ENCODE peak calls at places on chromosomes 2 and 18, in five cellular contexts. One of them, this sample, is unnamed.

GRCh38 chr2:176085120-176085788 is 1.5 kb upstream of the EVX2 start:
- DNase-seq in body of pancreas: no peak
- DNase-seq in uterus: no peak
- DNase-seq in HCT116: no peak
- DNase-seq in endothelial cell of umbilical vein: no peak
- DNase-seq in this sample: no peak

GRCh38 chr2:207286106-207286505 is 120.4 kb upstream of the KLF7 start:
- DNase-seq in body of pancreas: no peak
- DNase-seq in uterus: no peak
- DNase-seq in HCT116: no peak
- DNase-seq in endothelial cell of umbilical vein: no peak
- DNase-seq in this sample: no peak

GRCh38 chr2:119236796-119237195 is 13.2 kb downstream of the STEAP3 start:
- DNase-seq in body of pancreas: no peak
- DNase-seq in uterus: no peak
- DNase-seq in HCT116: no peak
- DNase-seq in endothelial cell of umbilical vein: no peak
- DNase-seq in this sample: no peak

GRCh38 chr2:86283461-86284030 is 53.9 kb downstream of the REEP1 start:
- DNase-seq in body of pancreas: peak
- DNase-seq in uterus: no peak
- DNase-seq in HCT116: no peak
- DNase-seq in endothelial cell of umbilical vein: no peak
- DNase-seq in this sample: no peak

GRCh38 chr18:36628435-36629094 is 200.2 kb downstream of the TPGS2 start:
- DNase-seq in body of pancreas: no peak
- DNase-seq in uterus: no peak
- DNase-seq in HCT116: no peak
- DNase-seq in endothelial cell of umbilical vein: no peak
- DNase-seq in this sample: no peak

GRCh38 chr2:120937736-120938131 is 202.1 kb downstream of the GLI2 start:
- DNase-seq in body of pancreas: no peak
- DNase-seq in uterus: peak
- DNase-seq in HCT116: no peak
- DNase-seq in endothelial cell of umbilical vein: no peak
- DNase-seq in this sample: no peak

GRCh38 chr18:40371673-40372072 is 1583.4 kb upstream of the PIK3C3 start:
- DNase-seq in body of pancreas: no peak
- DNase-seq in uterus: no peak
- DNase-seq in HCT116: no peak
- DNase-seq in endothelial cell of umbilical vein: peak
- DNase-seq in this sample: no peak

GRCh38 chr18:27772081-27772480 is 404.8 kb downstream of the CDH2 start:
- DNase-seq in body of pancreas: no peak
- DNase-seq in uterus: no peak
- DNase-seq in HCT116: no peak
- DNase-seq in endothelial cell of umbilical vein: no peak
- DNase-seq in this sample: no peak

GRCh38 chr2:227365833-227366232 is 13.3 kb downstream of the TM4SF20 start:
- DNase-seq in body of pancreas: no peak
- DNase-seq in uterus: no peak
- DNase-seq in HCT116: no peak
- DNase-seq in endothelial cell of umbilical vein: no peak
- DNase-seq in this sample: no peak

GRCh38 chr18:11981633-11982366 is 493 bp downstream of the IMPA2 start:
- DNase-seq in body of pancreas: peak
- DNase-seq in uterus: peak
- DNase-seq in HCT116: no peak
- DNase-seq in endothelial cell of umbilical vein: peak
- DNase-seq in this sample: no peak

GRCh38 chr2:19838616-19839015 is 63.2 kb downstream of the TTC32 start:
- DNase-seq in body of pancreas: no peak
- DNase-seq in uterus: no peak
- DNase-seq in HCT116: no peak
- DNase-seq in endothelial cell of umbilical vein: no peak
- DNase-seq in this sample: no peak

GRCh38 chr18:46148810-46149209 is 44.6 kb downstream of the HAUS1 start:
- DNase-seq in body of pancreas: peak
- DNase-seq in uterus: peak
- DNase-seq in HCT116: no peak
- DNase-seq in endothelial cell of umbilical vein: peak
- DNase-seq in this sample: no peak

GRCh38 chr2:67824196-67824595 is 238.6 kb downstream of the C1D start:
- DNase-seq in body of pancreas: no peak
- DNase-seq in uterus: peak
- DNase-seq in HCT116: no peak
- DNase-seq in endothelial cell of umbilical vein: no peak
- DNase-seq in this sample: no peak

GRCh38 chr2:16170675-16171424 is 230.5 kb downstream of the MYCN start:
- DNase-seq in body of pancreas: no peak
- DNase-seq in uterus: no peak
- DNase-seq in HCT116: no peak
- DNase-seq in endothelial cell of umbilical vein: no peak
- DNase-seq in this sample: no peak

GRCh38 chr2:233354971-233355574 is 779 bp downstream of the DGKD start:
- DNase-seq in body of pancreas: peak
- DNase-seq in uterus: no peak
- DNase-seq in HCT116: no peak
- DNase-seq in endothelial cell of umbilical vein: peak
- DNase-seq in this sample: no peak

GRCh38 chr18:9965711-9966624 is 52.2 kb downstream of the VAPA start:
- DNase-seq in body of pancreas: no peak
- DNase-seq in uterus: no peak
- DNase-seq in HCT116: no peak
- DNase-seq in endothelial cell of umbilical vein: no peak
- DNase-seq in this sample: no peak

GRCh38 chr2:177212106-177212894 is at the start of gene HNRNPA3:
- DNase-seq in body of pancreas: peak
- DNase-seq in uterus: peak
- DNase-seq in HCT116: peak
- DNase-seq in endothelial cell of umbilical vein: peak
- DNase-seq in this sample: peak

GRCh38 chr2:177217247-177217843 is 4.8 kb downstream of the HNRNPA3 start:
- DNase-seq in body of pancreas: no peak
- DNase-seq in uterus: no peak
- DNase-seq in HCT116: no peak
- DNase-seq in endothelial cell of umbilical vein: no peak
- DNase-seq in this sample: no peak

GRCh38 chr2:177211148-177211547 is 1.4 kb upstream of the HNRNPA3 start:
- DNase-seq in body of pancreas: no peak
- DNase-seq in uterus: no peak
- DNase-seq in HCT116: no peak
- DNase-seq in endothelial cell of umbilical vein: no peak
- DNase-seq in this sample: no peak

GRCh38 chr2:177211602-177212105 is 940 bp upstream of the HNRNPA3 start:
- DNase-seq in body of pancreas: no peak
- DNase-seq in uterus: no peak
- DNase-seq in HCT116: no peak
- DNase-seq in endothelial cell of umbilical vein: peak
- DNase-seq in this sample: no peak

GRCh38 chr2:177212895-177213856 is 582 bp downstream of the HNRNPA3 start:
- DNase-seq in body of pancreas: peak
- DNase-seq in uterus: peak
- DNase-seq in HCT116: peak
- DNase-seq in endothelial cell of umbilical vein: peak
- DNase-seq in this sample: peak
- TF ChIP-seq POLR2A in body of pancreas: no peak
- TF ChIP-seq POLR2A in uterus: no peak
- TF ChIP-seq POLR2A in HCT116: no peak
- TF ChIP-seq POLR2A in endothelial cell of umbilical vein: peak
- TF ChIP-seq POLR2A in this sample: peak

GRCh38 chr2:44938287-44939073 is 3.0 kb upstream of the SIX3 start:
- DNase-seq in body of pancreas: no peak
- DNase-seq in uterus: no peak
- DNase-seq in HCT116: no peak
- DNase-seq in endothelial cell of umbilical vein: no peak
- DNase-seq in this sample: no peak

GRCh38 chr2:44939074-44940052 is 2.1 kb upstream of the SIX3 start:
- DNase-seq in body of pancreas: no peak
- DNase-seq in uterus: no peak
- DNase-seq in HCT116: no peak
- DNase-seq in endothelial cell of umbilical vein: no peak
- DNase-seq in this sample: no peak

GRCh38 chr2:44936275-44936674 is 5.2 kb upstream of the SIX3 start:
- DNase-seq in body of pancreas: no peak
- DNase-seq in uterus: no peak
- DNase-seq in HCT116: no peak
- DNase-seq in endothelial cell of umbilical vein: no peak
- DNase-seq in this sample: no peak

GRCh38 chr2:44936715-44937687 is 4.5 kb upstream of the SIX3 start:
- DNase-seq in body of pancreas: no peak
- DNase-seq in uterus: no peak
- DNase-seq in HCT116: no peak
- DNase-seq in endothelial cell of umbilical vein: no peak
- DNase-seq in this sample: no peak

DNA sequence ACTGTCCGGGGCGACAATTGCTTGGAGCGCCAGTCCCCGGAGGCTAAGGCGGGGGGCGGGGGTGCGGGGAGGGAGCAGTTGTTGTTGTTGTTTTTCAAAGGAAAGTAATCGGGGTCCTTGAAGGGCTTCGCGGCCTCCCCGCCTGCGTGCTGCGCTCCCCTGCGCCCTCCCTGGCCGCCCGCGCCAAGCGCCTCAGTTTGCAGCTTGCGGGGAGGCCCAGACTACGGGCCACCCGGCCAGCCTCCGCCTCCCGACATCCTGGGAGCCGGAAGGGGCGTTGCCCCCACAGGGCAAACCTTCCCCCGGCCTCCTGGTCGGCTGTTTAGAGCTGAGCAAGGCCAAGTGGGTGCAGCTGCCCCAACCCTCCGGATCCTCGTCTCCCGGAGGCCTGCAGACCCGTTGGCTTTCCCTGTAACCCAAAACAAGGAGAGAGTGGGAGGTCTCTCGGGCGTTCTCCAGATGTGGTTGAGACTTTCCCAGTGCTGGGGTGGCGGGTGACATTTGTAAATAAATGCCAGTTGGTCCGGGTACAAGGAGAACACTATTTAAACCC is 3.7 kb upstream of the SIX3 start:
- DNase-seq in body of pancreas: no peak
- DNase-seq in uterus: no peak
- DNase-seq in HCT116: peak
- DNase-seq in endothelial cell of umbilical vein: no peak
- DNase-seq in this sample: no peak
- TF ChIP-seq POLR2A in body of pancreas: peak
- TF ChIP-seq POLR2A in uterus: no peak
- TF ChIP-seq POLR2A in HCT116: peak
- TF ChIP-seq POLR2A in endothelial cell of umbilical vein: no peak
- TF ChIP-seq POLR2A in this sample: no peak

GRCh38 chr2:199455533-199456382 is 2.0 kb downstream of the SATB2 start:
- DNase-seq in body of pancreas: peak
- DNase-seq in uterus: no peak
- DNase-seq in HCT116: peak
- DNase-seq in endothelial cell of umbilical vein: no peak
- DNase-seq in this sample: no peak
- TF ChIP-seq POLR2A in body of pancreas: peak
- TF ChIP-seq POLR2A in uterus: no peak
- TF ChIP-seq POLR2A in HCT116: peak
- TF ChIP-seq POLR2A in endothelial cell of umbilical vein: no peak
- TF ChIP-seq POLR2A in this sample: peak

GRCh38 chr2:240565267-240566202 is 2.7 kb upstream of the RNPEPL1 start:
- DNase-seq in body of pancreas: peak
- DNase-seq in uterus: peak
- DNase-seq in HCT116: peak
- DNase-seq in endothelial cell of umbilical vein: peak
- DNase-seq in this sample: peak
- TF ChIP-seq POLR2A in body of pancreas: peak
- TF ChIP-seq POLR2A in uterus: no peak
- TF ChIP-seq POLR2A in HCT116: peak
- TF ChIP-seq POLR2A in endothelial cell of umbilical vein: no peak
- TF ChIP-seq POLR2A in this sample: peak